ENCODE peak calls at places on chromosomes 6 and 20, in nine cellular contexts. F is SJSA1; X is heart left ventricle; J is adrenal gland; R is testis; H is prostate gland; C is BE2C; K is fibroblast of the aortic adventitia; Z is effector memory CD4-positive, alpha-beta T cell. V is an unnamed sample.

GRCh38 chr6:99467509-99468106 is 42.5 kb upstream of the PNISR start:
- DNase-seq in F (no peak), X (no peak), J (no peak), R (no peak), H (no peak), C (no peak), K (peak), Z (no peak), V (peak)

GRCh38 chr20:48965189-48965910 is 43.8 kb downstream of the ARFGEF2 start:
- DNase-seq in F (no peak), X (no peak), J (no peak), R (no peak), H (no peak), C (no peak), K (peak), Z (no peak), V (no peak)

GRCh38 chr20:17640875-17641378 is 41.1 kb downstream of the RRBP1 start:
- DNase-seq in F (no peak), X (no peak), J (no peak), R (no peak), H (no peak), C (no peak), K (no peak), Z (no peak), V (no peak)

GRCh38 chr6:151284431-151285060 is 44.8 kb downstream of the AKAP12 start:
- DNase-seq in F (no peak), X (no peak), J (no peak), R (no peak), H (no peak), C (no peak), K (no peak), Z (no peak), V (no peak)

GRCh38 chr6:137705166-137706064 is 161.6 kb upstream of the TNFAIP3 start:
- DNase-seq in F (peak), X (peak), J (peak), R (peak), H (peak), C (peak), K (peak), Z (peak), V (peak)

GRCh38 chr6:43096451-43097097 is 20.5 kb downstream of the PTK7 start:
- DNase-seq in F (no peak), X (no peak), J (no peak), R (no peak), H (peak), C (no peak), K (peak), Z (no peak), V (no peak)

GRCh38 chr6:52503853-52504777 is 72.7 kb downstream of the TRAM2 start:
- DNase-seq in F (peak), X (peak), J (peak), R (peak), H (peak), C (peak), K (peak), Z (no peak), V (peak)

GRCh38 chr20:38985060-38985459 is 22.9 kb downstream of the DHX35 start:
- DNase-seq in F (no peak), X (no peak), J (no peak), R (no peak), H (no peak), C (no peak), K (no peak), Z (no peak), V (peak)

GRCh38 chr20:35610833-35611427 is 4.7 kb upstream of the SPAG4 start:
- DNase-seq in F (no peak), X (no peak), J (peak), R (peak), H (no peak), C (no peak), K (peak), Z (no peak), V (peak)

GRCh38 chr6:13484827-13485226 is 2.6 kb downstream of the GFOD1 start:
- DNase-seq in F (no peak), X (no peak), J (no peak), R (no peak), H (no peak), C (no peak), K (no peak), Z (no peak), V (no peak)

GRCh38 chr6:93040375-93040774 is 379.0 kb downstream of the EPHA7 start:
- DNase-seq in F (no peak), X (no peak), J (no peak), R (no peak), H (no peak), C (no peak), K (no peak), Z (no peak), V (no peak)

GRCh38 chr6:160967833-160968232 is 23.7 kb upstream of the MAP3K4 start:
- DNase-seq in F (no peak), X (no peak), J (no peak), R (no peak), H (no peak), C (no peak), K (no peak), Z (no peak), V (no peak)

GRCh38 chr6:105560611-105561066 is 157.8 kb upstream of the PREP start:
- DNase-seq in F (no peak), X (no peak), J (no peak), R (no peak), H (no peak), C (no peak), K (peak), Z (no peak), V (no peak)

GRCh38 chr6:87904041-87904440 is 143.6 kb upstream of the SPACA1 start:
- DNase-seq in F (no peak), X (no peak), J (no peak), R (no peak), H (no peak), C (no peak), K (no peak), Z (no peak), V (no peak)

GRCh38 chr6:3843379-3844096 is 5.6 kb upstream of the FAM50B start:
- DNase-seq in F (peak), X (no peak), J (no peak), R (no peak), H (no peak), C (no peak), K (no peak), Z (no peak), V (no peak)

GRCh38 chr6:154403803-154404202 is 47.2 kb upstream of the IPCEF1 start:
- DNase-seq in F (peak), X (peak), J (no peak), R (peak), H (peak), C (no peak), K (peak), Z (no peak), V (no peak)

GRCh38 chr20:46324960-46325703 is 16.8 kb upstream of the CDH22 start:
- DNase-seq in F (no peak), X (no peak), J (no peak), R (peak), H (no peak), C (peak), K (peak), Z (no peak), V (peak)

GRCh38 chr20:10536531-10536930 is 101.4 kb downstream of the SLX4IP start:
- DNase-seq in F (no peak), X (no peak), J (peak), R (no peak), H (peak), C (peak), K (peak), Z (no peak), V (peak)

GRCh38 chr20:48959902-48960550 is 38.5 kb downstream of the ARFGEF2 start:
- DNase-seq in F (no peak), X (no peak), J (no peak), R (no peak), H (no peak), C (no peak), K (no peak), Z (no peak), V (no peak)

GRCh38 chr20:17990278-17990972 is 21.6 kb downstream of the MGME1 start:
- DNase-seq in F (no peak), X (no peak), J (no peak), R (no peak), H (no peak), C (no peak), K (no peak), Z (no peak), V (no peak)

GRCh38 chr20:8036771-8037170 is 17.2 kb upstream of the TMX4 start:
- DNase-seq in F (no peak), X (no peak), J (no peak), R (no peak), H (no peak), C (no peak), K (no peak), Z (no peak), V (no peak)

GRCh38 chr6:28811873-28812272 is 111.9 kb downstream of the TRIM27 start:
- DNase-seq in F (no peak), X (no peak), J (no peak), R (no peak), H (no peak), C (no peak), K (no peak), Z (no peak), V (no peak)
- H3K4me3 ChIP-seq in F (no peak), X (no peak), J (no peak), R (no peak), H (no peak), C (peak), K (no peak), Z (no peak), V (no peak)

DNA sequence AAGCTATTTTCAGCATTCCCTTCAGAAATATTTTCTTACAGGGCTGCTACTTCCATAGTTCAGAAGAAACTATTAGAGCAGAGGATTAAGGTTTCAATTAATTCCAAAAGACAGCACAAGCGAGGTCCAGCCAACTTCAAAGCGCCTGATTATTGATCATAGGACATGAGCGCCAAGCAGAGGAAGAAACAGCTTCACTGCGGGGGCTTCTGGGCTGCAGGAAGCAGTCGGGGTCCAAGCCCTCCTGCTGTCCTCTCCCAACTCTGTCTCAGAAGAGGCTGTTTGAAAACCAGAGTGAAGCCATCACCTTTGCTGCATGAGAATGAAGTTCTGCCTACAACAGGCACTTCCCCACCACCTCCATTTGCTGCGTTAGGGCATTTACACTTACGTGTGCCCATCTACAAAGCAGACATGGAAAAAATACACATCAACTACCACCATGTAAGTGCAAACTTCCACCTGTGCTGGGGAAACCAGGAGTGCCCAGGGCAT is 23.9 kb downstream of the SUMO4 start:
- DNase-seq in F (no peak), X (no peak), J (no peak), R (no peak), H (no peak), C (no peak), K (no peak), Z (no peak), V (no peak)
- H3K4me3 ChIP-seq in F (no peak), X (no peak), J (no peak), R (no peak), H (no peak), C (no peak), K (no peak), Z (no peak), V (no peak)

DNA sequence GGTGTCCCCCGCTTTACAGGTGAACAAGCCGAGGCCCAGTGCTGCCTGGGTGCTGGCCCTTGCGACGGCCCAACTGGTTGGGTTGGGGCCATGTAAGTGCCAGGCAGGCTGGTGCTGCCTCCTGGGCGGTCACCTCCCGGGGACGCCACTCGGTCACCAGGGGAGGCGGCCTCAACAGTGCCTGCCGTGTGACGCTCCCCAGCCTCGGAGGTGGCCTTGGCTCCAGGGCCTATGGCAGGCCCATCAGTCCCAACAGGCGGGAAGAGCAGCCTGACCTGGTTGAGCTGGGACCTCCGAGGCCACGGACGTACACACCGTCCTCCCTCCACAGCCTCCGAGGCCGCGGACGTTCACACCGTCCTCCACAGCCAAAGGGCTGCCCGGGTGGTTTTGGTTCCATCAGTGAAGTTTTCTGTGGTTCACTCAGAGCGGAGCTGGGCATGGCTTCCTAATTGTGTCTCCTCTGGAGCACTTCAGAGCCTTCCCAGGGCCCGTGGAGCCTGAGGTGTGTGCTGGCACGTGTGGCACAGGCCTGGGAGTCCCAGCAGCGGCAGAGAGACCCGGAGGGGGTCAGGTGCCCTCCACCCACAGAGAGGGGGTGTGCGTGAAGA is 19.3 kb upstream of the SLCO4A1 start:
- DNase-seq in F (no peak), X (no peak), J (peak), R (no peak), H (no peak), C (no peak), K (no peak), Z (no peak), V (no peak)
- H3K4me3 ChIP-seq in F (no peak), X (no peak), J (no peak), R (no peak), H (no peak), C (peak), K (no peak), Z (no peak), V (no peak)

DNA sequence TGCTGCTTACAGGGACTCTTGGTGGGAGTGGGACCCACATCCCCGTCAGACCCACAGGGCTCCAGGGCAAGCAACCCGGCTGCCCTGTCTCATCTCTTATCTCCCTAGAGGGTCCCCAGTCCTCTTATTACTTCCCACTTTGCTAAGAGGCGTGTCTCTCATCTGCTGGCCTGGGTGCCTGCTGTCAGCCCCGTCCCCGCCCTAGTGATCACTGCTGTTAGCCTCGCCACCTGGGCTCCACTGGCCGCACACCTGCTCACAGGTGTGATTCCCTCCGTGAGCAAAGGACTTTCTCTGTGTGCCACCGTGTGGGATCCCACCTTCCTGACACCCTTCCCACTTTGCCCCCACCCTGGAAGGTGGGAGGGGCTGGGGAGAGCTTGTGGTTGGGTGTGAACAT is 57.6 kb downstream of the TCP11 start:
- DNase-seq in F (peak), X (no peak), J (no peak), R (peak), H (no peak), C (no peak), K (no peak), Z (no peak), V (peak)
- H3K4me3 ChIP-seq in F (no peak), X (no peak), J (no peak), R (no peak), H (no peak), C (no peak), K (no peak), Z (no peak), V (no peak)

DNA sequence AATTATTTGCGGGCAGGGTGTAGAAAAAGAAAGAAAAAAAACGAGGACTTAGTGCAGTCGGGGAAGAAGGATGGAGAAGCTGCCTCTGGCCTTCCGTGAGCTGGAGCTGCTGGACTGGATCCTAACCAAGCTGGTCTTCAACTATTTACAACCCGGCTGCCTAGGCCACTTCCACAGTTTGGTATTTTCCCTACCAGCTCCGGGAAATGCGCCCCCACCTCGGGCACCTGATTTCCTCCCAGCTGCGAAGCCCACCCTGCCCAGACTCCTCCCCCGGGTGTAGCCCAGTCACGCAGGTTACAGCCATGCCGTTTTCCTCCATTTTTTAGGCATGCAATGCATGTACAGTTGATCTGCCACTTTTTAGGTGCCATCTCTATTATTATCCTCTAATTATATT is 21.2 kb downstream of the THEMIS start:
- DNase-seq in F (no peak), X (no peak), J (no peak), R (peak), H (no peak), C (peak), K (peak), Z (no peak), V (no peak)
- H3K4me3 ChIP-seq in F (no peak), X (no peak), J (no peak), R (no peak), H (no peak), C (peak), K (peak), Z (no peak), V (no peak)

GRCh38 chr6:148758492-148758891 is 11.7 kb downstream of the UST start:
- DNase-seq in F (no peak), X (peak), J (peak), R (no peak), H (no peak), C (no peak), K (no peak), Z (peak), V (peak)

GRCh38 chr6:148760568-148761531 is 14.0 kb downstream of the UST start:
- DNase-seq in F (peak), X (peak), J (peak), R (peak), H (peak), C (no peak), K (peak), Z (peak), V (peak)

GRCh38 chr6:148760143-148760505 is 13.3 kb downstream of the UST start:
- DNase-seq in F (no peak), X (no peak), J (no peak), R (no peak), H (no peak), C (no peak), K (no peak), Z (no peak), V (no peak)

GRCh38 chr6:148757944-148758343 is 11.1 kb downstream of the UST start:
- DNase-seq in F (no peak), X (no peak), J (no peak), R (no peak), H (no peak), C (no peak), K (no peak), Z (no peak), V (no peak)

DNA sequence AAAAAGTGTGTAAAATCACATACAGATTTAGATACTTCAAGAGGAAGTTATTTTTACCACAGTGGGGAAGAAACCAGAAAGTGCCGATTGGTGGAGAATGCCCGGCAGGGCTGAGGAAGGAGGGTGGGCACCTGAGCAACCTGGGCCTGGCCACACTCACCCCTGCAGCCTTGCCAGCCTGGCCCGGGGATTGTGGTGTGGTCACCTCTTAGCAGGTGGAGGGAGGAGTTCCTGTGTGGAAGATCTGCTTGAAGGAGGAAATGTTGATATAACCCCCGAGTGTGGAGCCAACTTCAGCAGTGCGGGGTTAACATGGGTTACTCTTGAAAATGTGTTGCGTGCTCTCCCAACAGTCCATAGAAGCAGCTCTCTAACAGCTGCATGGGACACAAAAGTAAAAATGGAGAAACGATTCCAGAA is 14.7 kb downstream of the UST start:
- DNase-seq in F (no peak), X (no peak), J (peak), R (no peak), H (no peak), C (no peak), K (no peak), Z (peak), V (no peak)
- H3K4me3 ChIP-seq in F (no peak), X (no peak), J (no peak), R (no peak), H (no peak), C (no peak), K (peak), Z (peak), V (no peak)

V was measured in small intestine.